ENCODE peak calls at places on chromosomes 3 and 15, in eight cellular contexts. One of them, this sample, is unnamed. For H3K27me3, the result is how much of the 10 kb centered on the place peaks cover.

GRCh38 chr15:83115831-83116565 is 8.6 kb downstream of the TM6SF1 start:
- DNase-seq in upper lobe of right lung: no peak
- DNase-seq in effector memory CD4-positive, alpha-beta T cell: no peak
- DNase-seq in pancreas: no peak
- DNase-seq in heart right ventricle: no peak
- DNase-seq in kidney epithelial cell: no peak
- DNase-seq in SJCRH30: no peak
- DNase-seq in heart left ventricle: no peak
- DNase-seq in this sample: no peak

GRCh38 chr3:127208483-127209100 is 15.7 kb downstream of the PRR23E start:
- DNase-seq in upper lobe of right lung: no peak
- DNase-seq in effector memory CD4-positive, alpha-beta T cell: no peak
- DNase-seq in heart right ventricle: no peak
- DNase-seq in kidney epithelial cell: no peak
- DNase-seq in SJCRH30: peak
- DNase-seq in pancreas: no peak
- DNase-seq in heart left ventricle: peak
- DNase-seq in this sample: no peak

GRCh38 chr3:72912532-72912931 is 24.7 kb downstream of the GXYLT2 start:
- DNase-seq in upper lobe of right lung: no peak
- DNase-seq in pancreas: no peak
- DNase-seq in heart left ventricle: peak
- DNase-seq in effector memory CD4-positive, alpha-beta T cell: no peak
- DNase-seq in SJCRH30: no peak
- DNase-seq in heart right ventricle: no peak
- DNase-seq in kidney epithelial cell: no peak
- DNase-seq in this sample: no peak

GRCh38 chr3:76040946-76041345 is 255.6 kb upstream of the ZNF717 start:
- DNase-seq in effector memory CD4-positive, alpha-beta T cell: no peak
- DNase-seq in upper lobe of right lung: no peak
- DNase-seq in SJCRH30: no peak
- DNase-seq in pancreas: no peak
- DNase-seq in kidney epithelial cell: no peak
- DNase-seq in heart right ventricle: no peak
- DNase-seq in heart left ventricle: no peak
- DNase-seq in this sample: no peak

GRCh38 chr3:128845695-128846491 is 33.5 kb upstream of the ACAD9 start:
- DNase-seq in upper lobe of right lung: peak
- DNase-seq in pancreas: peak
- DNase-seq in heart right ventricle: peak
- DNase-seq in effector memory CD4-positive, alpha-beta T cell: peak
- DNase-seq in kidney epithelial cell: peak
- DNase-seq in heart left ventricle: peak
- DNase-seq in SJCRH30: no peak
- DNase-seq in this sample: peak

GRCh38 chr3:59713971-59714370 is 664.1 kb upstream of the CFAP20DC start:
- DNase-seq in effector memory CD4-positive, alpha-beta T cell: no peak
- DNase-seq in SJCRH30: no peak
- DNase-seq in pancreas: no peak
- DNase-seq in upper lobe of right lung: no peak
- DNase-seq in kidney epithelial cell: no peak
- DNase-seq in heart right ventricle: no peak
- DNase-seq in heart left ventricle: no peak
- DNase-seq in this sample: no peak

GRCh38 chr3:194852345-194852744 is 166.7 kb downstream of the FAM43A start:
- DNase-seq in kidney epithelial cell: no peak
- DNase-seq in effector memory CD4-positive, alpha-beta T cell: no peak
- DNase-seq in upper lobe of right lung: no peak
- DNase-seq in heart right ventricle: no peak
- DNase-seq in pancreas: no peak
- DNase-seq in heart left ventricle: no peak
- DNase-seq in SJCRH30: no peak
- DNase-seq in this sample: no peak

GRCh38 chr3:5227812-5228211 is 40.3 kb downstream of the EDEM1 start:
- DNase-seq in upper lobe of right lung: no peak
- DNase-seq in pancreas: no peak
- DNase-seq in SJCRH30: no peak
- DNase-seq in kidney epithelial cell: no peak
- DNase-seq in effector memory CD4-positive, alpha-beta T cell: no peak
- DNase-seq in heart left ventricle: no peak
- DNase-seq in heart right ventricle: no peak
- DNase-seq in this sample: no peak

GRCh38 chr3:175398676-175399075 is 539.5 kb downstream of the NAALADL2 start:
- DNase-seq in SJCRH30: no peak
- DNase-seq in effector memory CD4-positive, alpha-beta T cell: no peak
- DNase-seq in pancreas: no peak
- DNase-seq in heart left ventricle: no peak
- DNase-seq in kidney epithelial cell: no peak
- DNase-seq in heart right ventricle: no peak
- DNase-seq in upper lobe of right lung: no peak
- DNase-seq in this sample: no peak

GRCh38 chr15:41501191-41501917 is 7.7 kb downstream of the ITPKA start:
- DNase-seq in heart left ventricle: peak
- DNase-seq in kidney epithelial cell: no peak
- DNase-seq in effector memory CD4-positive, alpha-beta T cell: no peak
- DNase-seq in heart right ventricle: no peak
- DNase-seq in upper lobe of right lung: peak
- DNase-seq in pancreas: no peak
- DNase-seq in SJCRH30: no peak
- DNase-seq in this sample: no peak

GRCh38 chr3:23495507-23495906 is 292.4 kb downstream of the UBE2E2 start:
- DNase-seq in heart right ventricle: no peak
- DNase-seq in pancreas: no peak
- DNase-seq in effector memory CD4-positive, alpha-beta T cell: no peak
- DNase-seq in kidney epithelial cell: no peak
- DNase-seq in SJCRH30: no peak
- DNase-seq in heart left ventricle: no peak
- DNase-seq in upper lobe of right lung: no peak
- DNase-seq in this sample: no peak

GRCh38 chr3:10570196-10570946 is 65.0 kb upstream of the ATP2B2 start:
- DNase-seq in pancreas: no peak
- DNase-seq in heart right ventricle: peak
- DNase-seq in kidney epithelial cell: no peak
- DNase-seq in heart left ventricle: no peak
- DNase-seq in SJCRH30: no peak
- DNase-seq in effector memory CD4-positive, alpha-beta T cell: no peak
- DNase-seq in upper lobe of right lung: no peak
- DNase-seq in this sample: no peak

GRCh38 chr3:141663993-141664392 is 74.1 kb upstream of the RNF7 start:
- DNase-seq in heart left ventricle: no peak
- DNase-seq in effector memory CD4-positive, alpha-beta T cell: no peak
- DNase-seq in kidney epithelial cell: no peak
- DNase-seq in pancreas: no peak
- DNase-seq in heart right ventricle: peak
- DNase-seq in SJCRH30: no peak
- DNase-seq in upper lobe of right lung: peak
- DNase-seq in this sample: no peak

GRCh38 chr3:152557302-152557999 is 277.5 kb upstream of the P2RY1 start:
- DNase-seq in effector memory CD4-positive, alpha-beta T cell: no peak
- DNase-seq in pancreas: no peak
- DNase-seq in kidney epithelial cell: no peak
- DNase-seq in heart left ventricle: no peak
- DNase-seq in heart right ventricle: no peak
- DNase-seq in upper lobe of right lung: no peak
- DNase-seq in SJCRH30: no peak
- DNase-seq in this sample: no peak

GRCh38 chr15:66046751-66047150 is 177.5 kb downstream of the RAB11A start:
- DNase-seq in heart right ventricle: no peak
- DNase-seq in upper lobe of right lung: no peak
- DNase-seq in SJCRH30: no peak
- DNase-seq in kidney epithelial cell: no peak
- DNase-seq in heart left ventricle: no peak
- DNase-seq in pancreas: no peak
- DNase-seq in effector memory CD4-positive, alpha-beta T cell: no peak
- DNase-seq in this sample: no peak
- H3K27me3 ChIP-seq in heart right ventricle: under half
- H3K27me3 ChIP-seq in upper lobe of right lung: under half
- H3K27me3 ChIP-seq in SJCRH30: under half
- H3K27me3 ChIP-seq in kidney epithelial cell: under half
- H3K27me3 ChIP-seq in heart left ventricle: under half
- H3K27me3 ChIP-seq in pancreas: under half
- H3K27me3 ChIP-seq in effector memory CD4-positive, alpha-beta T cell: under half
- H3K27me3 ChIP-seq in this sample: under half

GRCh38 chr15:80557441-80558234 is 137.5 kb upstream of the ABHD17C start:
- DNase-seq in pancreas: no peak
- DNase-seq in heart right ventricle: no peak
- DNase-seq in upper lobe of right lung: no peak
- DNase-seq in SJCRH30: no peak
- DNase-seq in heart left ventricle: no peak
- DNase-seq in effector memory CD4-positive, alpha-beta T cell: no peak
- DNase-seq in kidney epithelial cell: no peak
- DNase-seq in this sample: no peak
- H3K4me3 ChIP-seq in pancreas: no peak
- H3K4me3 ChIP-seq in heart right ventricle: no peak
- H3K4me3 ChIP-seq in upper lobe of right lung: no peak
- H3K4me3 ChIP-seq in SJCRH30: no peak
- H3K4me3 ChIP-seq in heart left ventricle: no peak
- H3K4me3 ChIP-seq in effector memory CD4-positive, alpha-beta T cell: no peak
- H3K4me3 ChIP-seq in kidney epithelial cell: no peak
- H3K4me3 ChIP-seq in this sample: no peak

DNA sequence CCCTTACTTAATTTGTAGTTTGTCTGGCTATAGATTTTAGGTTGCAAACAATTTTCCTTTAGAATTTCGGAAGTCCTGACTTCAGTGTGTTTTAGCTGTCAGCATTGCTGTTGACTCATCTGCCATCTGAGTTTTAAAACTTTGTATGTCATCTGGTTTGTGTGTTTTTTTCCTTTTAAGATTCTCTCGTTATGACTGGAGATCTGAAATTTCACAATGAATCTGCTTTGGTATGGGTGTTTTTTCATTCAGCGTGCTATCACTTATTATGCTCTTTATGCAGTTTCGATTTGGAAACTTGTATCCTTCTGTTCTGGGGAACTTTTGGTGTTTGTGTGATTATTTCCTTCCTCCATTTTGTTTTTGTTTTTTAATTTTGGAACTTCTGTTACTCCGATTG is 53.7 kb upstream of the ZNF280D start:
- DNase-seq in pancreas: no peak
- DNase-seq in effector memory CD4-positive, alpha-beta T cell: no peak
- DNase-seq in SJCRH30: no peak
- DNase-seq in kidney epithelial cell: no peak
- DNase-seq in upper lobe of right lung: no peak
- DNase-seq in heart left ventricle: no peak
- DNase-seq in heart right ventricle: no peak
- DNase-seq in this sample: no peak
- H3K27me3 ChIP-seq in pancreas: under half
- H3K27me3 ChIP-seq in effector memory CD4-positive, alpha-beta T cell: under half
- H3K27me3 ChIP-seq in SJCRH30: under half
- H3K27me3 ChIP-seq in kidney epithelial cell: under half
- H3K27me3 ChIP-seq in upper lobe of right lung: under half
- H3K27me3 ChIP-seq in heart left ventricle: under half
- H3K27me3 ChIP-seq in heart right ventricle: under half
- H3K27me3 ChIP-seq in this sample: under half

GRCh38 chr15:68114840-68115239 is 60.7 kb downstream of the PIAS1 start:
- DNase-seq in heart left ventricle: no peak
- DNase-seq in pancreas: no peak
- DNase-seq in kidney epithelial cell: no peak
- DNase-seq in upper lobe of right lung: no peak
- DNase-seq in effector memory CD4-positive, alpha-beta T cell: no peak
- DNase-seq in SJCRH30: no peak
- DNase-seq in heart right ventricle: no peak
- DNase-seq in this sample: no peak
- H3K4me3 ChIP-seq in heart left ventricle: no peak
- H3K4me3 ChIP-seq in pancreas: no peak
- H3K4me3 ChIP-seq in kidney epithelial cell: no peak
- H3K4me3 ChIP-seq in upper lobe of right lung: peak
- H3K4me3 ChIP-seq in effector memory CD4-positive, alpha-beta T cell: no peak
- H3K4me3 ChIP-seq in SJCRH30: no peak
- H3K4me3 ChIP-seq in heart right ventricle: peak
- H3K4me3 ChIP-seq in this sample: peak

GRCh38 chr15:98952381-98952803 is 55.2 kb downstream of the PGPEP1L start:
- DNase-seq in effector memory CD4-positive, alpha-beta T cell: no peak
- DNase-seq in heart right ventricle: no peak
- DNase-seq in SJCRH30: no peak
- DNase-seq in upper lobe of right lung: no peak
- DNase-seq in heart left ventricle: no peak
- DNase-seq in pancreas: peak
- DNase-seq in kidney epithelial cell: no peak
- DNase-seq in this sample: no peak

GRCh38 chr15:98954411-98954810 is 53.2 kb downstream of the PGPEP1L start:
- DNase-seq in effector memory CD4-positive, alpha-beta T cell: no peak
- DNase-seq in SJCRH30: no peak
- DNase-seq in heart right ventricle: peak
- DNase-seq in kidney epithelial cell: peak
- DNase-seq in pancreas: no peak
- DNase-seq in heart left ventricle: peak
- DNase-seq in upper lobe of right lung: no peak
- DNase-seq in this sample: peak

GRCh38 chr15:98955331-98955730 is 52.3 kb downstream of the PGPEP1L start:
- DNase-seq in effector memory CD4-positive, alpha-beta T cell: no peak
- DNase-seq in SJCRH30: no peak
- DNase-seq in heart left ventricle: peak
- DNase-seq in pancreas: no peak
- DNase-seq in upper lobe of right lung: no peak
- DNase-seq in heart right ventricle: peak
- DNase-seq in kidney epithelial cell: no peak
- DNase-seq in this sample: peak

GRCh38 chr15:98953000-98953776 is 54.4 kb downstream of the PGPEP1L start:
- DNase-seq in heart left ventricle: no peak
- DNase-seq in effector memory CD4-positive, alpha-beta T cell: no peak
- DNase-seq in upper lobe of right lung: no peak
- DNase-seq in kidney epithelial cell: no peak
- DNase-seq in heart right ventricle: no peak
- DNase-seq in pancreas: no peak
- DNase-seq in SJCRH30: no peak
- DNase-seq in this sample: no peak

DNA sequence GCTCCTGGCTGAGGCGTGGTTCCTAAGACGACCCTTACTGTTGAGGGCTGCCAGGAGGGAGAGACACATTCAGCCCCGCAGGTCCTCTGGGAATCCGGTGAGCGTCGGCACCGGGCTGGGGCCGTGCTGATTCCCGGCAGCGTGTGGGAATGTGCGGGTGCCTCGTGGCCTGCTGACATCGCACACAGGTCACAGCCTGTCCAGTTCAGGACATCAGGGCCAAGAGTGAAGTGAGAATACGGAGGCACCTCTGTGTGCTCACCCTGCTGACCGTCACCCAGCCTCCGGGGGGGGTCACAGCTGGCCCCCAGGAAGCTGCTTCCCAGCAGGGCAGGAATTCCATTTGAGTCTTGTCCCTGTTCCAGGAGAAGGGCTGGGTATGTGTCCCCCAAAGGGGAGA is 53.6 kb downstream of the PGPEP1L start:
- DNase-seq in heart left ventricle: no peak
- DNase-seq in kidney epithelial cell: no peak
- DNase-seq in heart right ventricle: no peak
- DNase-seq in SJCRH30: no peak
- DNase-seq in effector memory CD4-positive, alpha-beta T cell: no peak
- DNase-seq in pancreas: no peak
- DNase-seq in upper lobe of right lung: no peak
- DNase-seq in this sample: no peak
- H3K27me3 ChIP-seq in heart left ventricle: under half
- H3K27me3 ChIP-seq in kidney epithelial cell: under half
- H3K27me3 ChIP-seq in heart right ventricle: under half
- H3K27me3 ChIP-seq in SJCRH30: under half
- H3K27me3 ChIP-seq in effector memory CD4-positive, alpha-beta T cell: under half
- H3K27me3 ChIP-seq in pancreas: under half
- H3K27me3 ChIP-seq in upper lobe of right lung: under half
- H3K27me3 ChIP-seq in this sample: under half

GRCh38 chr15:39417766-39418165 is 163.1 kb upstream of the THBS1 start:
- DNase-seq in heart right ventricle: no peak
- DNase-seq in pancreas: no peak
- DNase-seq in heart left ventricle: no peak
- DNase-seq in upper lobe of right lung: no peak
- DNase-seq in SJCRH30: no peak
- DNase-seq in kidney epithelial cell: no peak
- DNase-seq in effector memory CD4-positive, alpha-beta T cell: no peak
- DNase-seq in this sample: no peak
- H3K4me3 ChIP-seq in heart right ventricle: no peak
- H3K4me3 ChIP-seq in pancreas: no peak
- H3K4me3 ChIP-seq in heart left ventricle: no peak
- H3K4me3 ChIP-seq in upper lobe of right lung: no peak
- H3K4me3 ChIP-seq in SJCRH30: no peak
- H3K4me3 ChIP-seq in kidney epithelial cell: no peak
- H3K4me3 ChIP-seq in effector memory CD4-positive, alpha-beta T cell: no peak
- H3K4me3 ChIP-seq in this sample: no peak

GRCh38 chr3:83034806-83035703 is 1273.6 kb upstream of the GBE1 start:
- DNase-seq in heart left ventricle: peak
- DNase-seq in heart right ventricle: no peak
- DNase-seq in pancreas: no peak
- DNase-seq in kidney epithelial cell: no peak
- DNase-seq in upper lobe of right lung: peak
- DNase-seq in SJCRH30: no peak
- DNase-seq in effector memory CD4-positive, alpha-beta T cell: no peak
- DNase-seq in this sample: no peak
- H3K27me3 ChIP-seq in heart left ventricle: under half
- H3K27me3 ChIP-seq in heart right ventricle: under half
- H3K27me3 ChIP-seq in pancreas: under half
- H3K27me3 ChIP-seq in kidney epithelial cell: under half
- H3K27me3 ChIP-seq in upper lobe of right lung: under half
- H3K27me3 ChIP-seq in SJCRH30: under half
- H3K27me3 ChIP-seq in effector memory CD4-positive, alpha-beta T cell: under half
- H3K27me3 ChIP-seq in this sample: under half